ENCODE peak calls at places on chromosome 17, in four cellular contexts. H, V, R and L are unnamed samples. For H3K79me2, the result is how much of the 10 kb centered on the place peaks cover.

GRCh38 chr17:32671891-32672290 is 185.1 kb downstream of the CDK5R1 start:
- DNase-seq in H (no peak), V (no peak), R (no peak), L (no peak)

GRCh38 chr17:55897301-55897700 is 146.4 kb downstream of the PCTP start:
- DNase-seq in R (no peak), H (no peak), V (no peak), L (peak)

GRCh38 chr17:29078183-29079045 is 35.5 kb downstream of the PIPOX start:
- DNase-seq in R (no peak), V (no peak), H (no peak), L (no peak)

GRCh38 chr17:78040561-78041400 is 82.3 kb downstream of the TNRC6C start:
- DNase-seq in R (peak), V (no peak), H (no peak), L (peak)

GRCh38 chr17:68053237-68054030 is 17.9 kb downstream of the KPNA2 start:
- DNase-seq in H (no peak), R (no peak), V (no peak), L (no peak)

GRCh38 chr17:4161179-4161559 is 18.2 kb downstream of the CYB5D2 start:
- DNase-seq in R (peak), V (peak), H (peak), L (peak)

GRCh38 chr17:30956764-30957374 is 14.0 kb upstream of the RNF135 start:
- DNase-seq in V (no peak), R (peak), H (peak), L (no peak)

GRCh38 chr17:9259419-9259818 is 238.1 kb downstream of the NTN1 start:
- DNase-seq in R (no peak), H (no peak), V (no peak), L (peak)

GRCh38 chr17:35022536-35023063 is 40.9 kb downstream of the RFFL start:
- DNase-seq in H (peak), V (no peak), R (no peak), L (no peak)

GRCh38 chr17:74442670-74443515 is 11.0 kb downstream of the GPRC5C start:
- DNase-seq in R (peak), H (no peak), V (no peak), L (peak)

GRCh38 chr17:35341465-35341992 is 31.9 kb downstream of the SLFN11 start:
- DNase-seq in V (no peak), H (no peak), R (no peak), L (no peak)

GRCh38 chr17:39652635-39653315 is 12.4 kb upstream of the TCAP start:
- DNase-seq in V (no peak), R (peak), H (peak), L (no peak)

GRCh38 chr17:76079577-76080206 is 710 bp downstream of the ZACN start:
- DNase-seq in H (peak), R (peak), V (no peak), L (no peak)

GRCh38 chr17:39096435-39097158 is 54.8 kb downstream of the PLXDC1 start:
- DNase-seq in V (no peak), R (no peak), H (no peak), L (no peak)

GRCh38 chr17:29007456-29008455 is 1.9 kb upstream of the SEZ6 start:
- DNase-seq in R (no peak), H (peak), V (no peak), L (peak)

GRCh38 chr17:44928136-44928535 is 12.8 kb upstream of the GFAP start:
- DNase-seq in H (no peak), V (no peak), R (no peak), L (no peak)

GRCh38 chr17:78426293-78426879 is 47.9 kb downstream of the PGS1 start:
- DNase-seq in V (no peak), R (no peak), H (no peak), L (no peak)

GRCh38 chr17:78391051-78391431 is 12.6 kb downstream of the PGS1 start:
- DNase-seq in H (no peak), V (no peak), R (no peak), L (no peak)

GRCh38 chr17:72321886-72322285 is 201.1 kb downstream of the SOX9 start:
- DNase-seq in R (no peak), H (no peak), V (no peak), L (no peak)

GRCh38 chr17:79740413-79740812 is 9.7 kb downstream of the ENPP7 start:
- DNase-seq in V (no peak), H (peak), R (no peak), L (no peak)

DNA sequence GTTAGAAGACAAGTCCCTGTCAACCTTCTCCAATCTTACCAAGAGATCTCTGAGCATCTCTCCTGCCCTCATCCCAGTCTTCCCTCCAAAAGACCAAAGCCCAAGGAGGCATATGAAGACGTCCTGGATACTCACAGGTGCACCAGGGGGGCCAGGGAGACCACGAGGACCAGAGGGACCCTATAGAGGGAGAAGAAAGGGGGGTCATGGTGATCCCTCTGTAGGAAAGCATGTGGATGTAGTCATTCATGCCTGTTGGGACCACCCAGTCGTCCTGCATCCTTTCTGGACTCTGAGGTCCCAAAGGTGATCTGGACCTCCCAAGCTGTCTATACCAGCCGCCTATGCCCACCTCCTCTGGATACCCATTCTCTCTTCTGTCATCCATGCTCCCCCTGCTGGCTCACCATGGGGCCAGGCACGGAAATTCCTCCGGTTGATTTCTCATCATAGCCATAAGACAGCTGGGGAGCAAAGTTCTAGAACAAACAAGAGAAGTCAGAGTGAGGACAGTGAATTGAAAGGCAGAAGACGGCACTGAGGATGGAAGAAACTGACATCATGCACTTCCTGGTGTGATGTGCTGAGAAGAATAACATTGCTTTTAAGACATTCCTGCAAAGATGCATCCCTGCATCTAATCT is 3.3 kb downstream of the COL1A1 start:
- DNase-seq in H (peak), V (no peak), R (no peak), L (peak)
- H2AK5ac ChIP-seq in H (no peak), V (no peak), R (no peak), L (no peak)

DNA sequence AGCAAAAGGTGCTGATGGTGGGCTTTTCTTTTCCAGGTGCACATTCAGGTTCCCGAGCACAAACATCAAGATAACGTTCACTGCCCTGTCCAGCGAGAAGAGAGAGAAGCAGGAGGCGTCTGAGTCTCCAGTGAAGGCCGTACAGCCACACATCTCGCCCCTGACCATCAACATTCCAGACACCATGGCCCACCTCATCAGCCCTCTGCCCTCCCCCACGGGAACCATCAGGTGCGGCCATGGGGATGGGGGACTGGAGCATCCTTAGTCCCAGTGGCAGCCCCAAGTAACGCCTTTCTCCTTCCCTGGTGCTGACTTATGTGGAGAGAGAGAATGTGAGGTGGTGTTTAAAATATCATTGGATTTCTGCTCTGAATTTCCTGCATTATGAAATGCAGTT is 43.8 kb downstream of the FOXK2 start:
- DNase-seq in R (no peak), V (no peak), H (no peak), L (no peak)
- H3K79me2 ChIP-seq in R (under half), V (half or more), H (half or more), L (under half)

GRCh38 chr17:49468827-49469385 is 26.2 kb upstream of the NGFR start:
- DNase-seq in V (no peak), H (no peak), R (no peak), L (peak)

GRCh38 chr17:49472527-49472926 is 22.6 kb upstream of the NGFR start:
- DNase-seq in V (no peak), R (no peak), H (no peak), L (no peak)

GRCh38 chr17:49471089-49471683 is 23.9 kb upstream of the NGFR start:
- DNase-seq in R (peak), H (peak), V (no peak), L (peak)

GRCh38 chr17:49471769-49472168 is 23.3 kb upstream of the NGFR start:
- DNase-seq in R (no peak), H (no peak), V (no peak), L (no peak)

DNA sequence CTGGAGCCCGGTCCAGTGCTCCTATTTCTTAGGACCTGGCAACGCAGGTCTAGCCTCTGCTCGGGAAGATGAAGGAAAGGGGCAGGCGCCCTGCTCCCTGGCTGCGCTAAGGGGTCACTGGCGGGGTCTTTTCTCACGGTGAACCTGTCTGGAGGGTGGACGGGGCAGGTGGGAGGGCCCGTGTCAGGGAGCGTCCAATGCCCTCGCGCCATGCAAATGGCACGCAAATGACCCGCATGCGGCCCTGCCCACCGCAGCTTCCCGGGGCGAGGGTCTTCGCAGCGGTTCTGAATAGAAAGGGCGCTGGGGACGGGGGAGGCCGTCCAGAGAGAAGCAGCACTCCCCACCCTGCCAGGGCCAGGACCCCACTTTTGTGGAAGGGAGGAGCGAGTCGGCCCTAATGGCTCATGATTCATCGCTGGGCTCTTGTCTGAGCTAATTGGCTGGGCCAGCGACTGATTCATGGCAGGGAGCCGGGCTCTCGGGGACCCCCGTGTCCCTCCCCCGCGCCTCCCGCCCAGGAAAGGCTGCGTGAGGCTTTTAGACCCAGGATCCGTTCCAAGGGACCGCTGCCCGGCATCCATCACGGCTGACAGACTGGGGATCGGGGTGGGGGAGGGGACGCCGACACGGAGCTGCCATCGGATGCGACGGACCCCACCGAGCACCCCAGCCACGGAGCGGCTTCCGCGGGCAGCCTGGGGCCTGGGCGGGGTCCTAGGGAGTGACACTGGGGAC is 25.1 kb upstream of the NGFR start:
- DNase-seq in V (no peak), R (peak), H (no peak), L (no peak)
- H2AK5ac ChIP-seq in V (no peak), R (no peak), H (no peak), L (no peak)

GRCh38 chr17:62775876-62776275 is 32.2 kb downstream of the MARCHF10 start:
- DNase-seq in R (peak), H (no peak), V (no peak), L (no peak)
- H3K79me2 ChIP-seq in R (under half), H (under half), V (under half), L (under half)

GRCh38 chr17:1000597-1001490 is 3.9 kb downstream of the TIMM22 start:
- DNase-seq in V (no peak), H (peak), R (no peak), L (no peak)

GRCh38 chr17:998111-998510 is 1.2 kb downstream of the TIMM22 start:
- DNase-seq in V (no peak), R (no peak), H (no peak), L (no peak)

GRCh38 chr17:992933-993332 is 4.0 kb upstream of the TIMM22 start:
- DNase-seq in R (no peak), H (no peak), V (no peak), L (no peak)

GRCh38 chr17:1001640-1002411 is 4.9 kb downstream of the TIMM22 start:
- DNase-seq in V (no peak), R (no peak), H (peak), L (no peak)

DNA sequence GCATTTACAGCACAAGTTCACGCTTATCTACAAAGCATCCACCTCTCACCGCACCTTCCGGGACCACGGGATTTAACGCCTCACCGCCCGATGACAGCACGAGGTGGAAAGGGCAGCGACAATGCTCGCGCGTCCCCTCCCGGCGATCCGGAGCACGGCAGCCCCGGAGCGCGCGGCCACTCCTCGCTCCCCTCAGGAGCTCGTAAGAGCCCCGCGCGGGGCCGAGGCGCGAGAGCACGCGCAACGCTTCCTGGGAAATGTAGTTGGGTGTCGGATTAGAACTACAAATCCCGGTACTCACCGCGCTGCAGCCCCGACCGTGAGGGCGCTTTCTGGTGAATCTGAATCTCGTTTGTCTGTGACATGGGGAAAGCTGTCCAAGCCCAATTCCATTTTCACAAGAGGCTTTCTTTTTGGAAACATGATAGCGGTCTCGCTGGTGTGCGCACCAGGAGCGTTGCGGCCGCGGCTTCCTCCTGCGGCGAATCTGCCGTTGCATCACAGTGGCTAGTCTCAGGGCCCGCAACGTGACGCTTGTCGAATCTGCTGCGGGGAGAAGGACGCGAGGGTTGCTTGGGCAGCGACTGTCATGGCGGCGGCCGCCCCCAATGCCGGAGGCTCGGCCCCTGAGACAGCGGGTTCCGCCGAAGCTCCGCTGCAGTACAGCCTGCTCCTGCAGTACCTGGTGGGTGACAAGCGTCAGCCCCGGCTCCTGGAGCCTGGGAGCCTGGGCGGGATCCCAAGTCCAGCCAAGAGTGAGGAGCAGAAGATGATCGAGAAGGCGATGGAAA is at the start of gene TIMM22:
- DNase-seq in R (peak), H (peak), V (peak), L (peak)
- H2AK5ac ChIP-seq in R (no peak), H (no peak), V (no peak), L (peak)

GRCh38 chr17:42354956-42355843 is 33.0 kb downstream of the STAT3 start:
- DNase-seq in R (no peak), H (no peak), V (no peak), L (no peak)

GRCh38 chr17:42362245-42362961 is 25.8 kb downstream of the STAT3 start:
- DNase-seq in H (no peak), R (no peak), V (no peak), L (peak)

GRCh38 chr17:42358434-42358833 is 29.8 kb downstream of the STAT3 start:
- DNase-seq in V (no peak), R (no peak), H (no peak), L (no peak)

GRCh38 chr17:42361781-42362186 is 26.5 kb downstream of the STAT3 start:
- DNase-seq in H (peak), R (no peak), V (no peak), L (peak)

DNA sequence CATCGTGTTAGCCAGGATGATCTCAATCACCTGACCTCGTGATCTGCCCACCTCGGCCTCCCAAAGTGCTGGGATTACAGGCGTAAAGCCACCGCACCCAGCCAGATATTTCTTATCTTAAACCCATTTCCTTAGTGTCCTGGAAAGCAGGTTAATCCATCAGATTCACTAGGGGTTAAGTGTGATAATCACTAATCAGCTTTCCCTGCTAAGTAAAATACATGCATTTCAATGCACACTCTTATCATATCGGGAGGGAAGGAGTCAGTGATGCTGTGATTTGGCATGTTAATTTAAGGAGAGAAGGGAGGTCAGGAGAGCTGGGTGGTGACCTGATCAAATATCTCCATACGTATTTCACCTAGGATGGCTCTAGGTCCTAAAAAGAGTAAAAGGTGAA is 29.1 kb downstream of the STAT3 start:
- DNase-seq in H (peak), R (no peak), V (no peak), L (no peak)
- H3K79me2 ChIP-seq in H (under half), R (under half), V (half or more), L (under half)

GRCh38 chr17:81528384-81528650 is 140 bp downstream of the FSCN2 start:
- DNase-seq in H (no peak), V (no peak), R (no peak), L (no peak)
- H2AK5ac ChIP-seq in H (no peak), V (no peak), R (no peak), L (no peak)